ENCODE peak calls at places on chromosomes 12 and 14, in nine cellular contexts. One of them, this sample, is unnamed. For H3K27me3, the result is how much of the 10 kb centered on the place peaks cover.

GRCh38 chr12:86137936-86138335 is 118.3 kb downstream of the MGAT4C start:
- DNase-seq in thyroid gland: no peak
- DNase-seq in left ventricle myocardium inferior: no peak
- DNase-seq in cardiac muscle cell: peak
- DNase-seq in uterus: no peak
- DNase-seq in CD8-positive, alpha-beta T cell: no peak
- DNase-seq in right atrium auricular region: no peak
- DNase-seq in brain microvascular endothelial cell: peak
- DNase-seq in Peyer's patch: no peak
- DNase-seq in this sample: no peak

GRCh38 chr12:132560831-132561783 is 49.3 kb downstream of the LRCOL1 start:
- DNase-seq in right atrium auricular region: no peak
- DNase-seq in cardiac muscle cell: peak
- DNase-seq in Peyer's patch: peak
- DNase-seq in brain microvascular endothelial cell: peak
- DNase-seq in thyroid gland: peak
- DNase-seq in CD8-positive, alpha-beta T cell: peak
- DNase-seq in uterus: no peak
- DNase-seq in left ventricle myocardium inferior: peak
- DNase-seq in this sample: peak

GRCh38 chr12:74292351-74293194 is 245.1 kb upstream of the ATXN7L3B start:
- DNase-seq in CD8-positive, alpha-beta T cell: no peak
- DNase-seq in Peyer's patch: no peak
- DNase-seq in thyroid gland: no peak
- DNase-seq in left ventricle myocardium inferior: no peak
- DNase-seq in uterus: no peak
- DNase-seq in right atrium auricular region: no peak
- DNase-seq in cardiac muscle cell: peak
- DNase-seq in brain microvascular endothelial cell: no peak
- DNase-seq in this sample: no peak

GRCh38 chr14:90290612-90291011 is 34.3 kb downstream of the PSMC1 start:
- DNase-seq in brain microvascular endothelial cell: no peak
- DNase-seq in cardiac muscle cell: no peak
- DNase-seq in thyroid gland: no peak
- DNase-seq in left ventricle myocardium inferior: no peak
- DNase-seq in Peyer's patch: no peak
- DNase-seq in right atrium auricular region: peak
- DNase-seq in uterus: no peak
- DNase-seq in CD8-positive, alpha-beta T cell: no peak
- DNase-seq in this sample: no peak

GRCh38 chr12:52215587-52216031 is 17.4 kb upstream of the KRT7 start:
- DNase-seq in uterus: no peak
- DNase-seq in CD8-positive, alpha-beta T cell: no peak
- DNase-seq in cardiac muscle cell: peak
- DNase-seq in brain microvascular endothelial cell: peak
- DNase-seq in thyroid gland: peak
- DNase-seq in right atrium auricular region: no peak
- DNase-seq in left ventricle myocardium inferior: no peak
- DNase-seq in Peyer's patch: peak
- DNase-seq in this sample: no peak

GRCh38 chr12:26791328-26791791 is 41.6 kb downstream of the ITPR2 start:
- DNase-seq in cardiac muscle cell: peak
- DNase-seq in CD8-positive, alpha-beta T cell: no peak
- DNase-seq in thyroid gland: no peak
- DNase-seq in brain microvascular endothelial cell: no peak
- DNase-seq in uterus: no peak
- DNase-seq in Peyer's patch: no peak
- DNase-seq in right atrium auricular region: no peak
- DNase-seq in left ventricle myocardium inferior: no peak
- DNase-seq in this sample: no peak

GRCh38 chr14:100771121-100771800 is 44.6 kb downstream of the DLK1 start:
- DNase-seq in thyroid gland: no peak
- DNase-seq in left ventricle myocardium inferior: no peak
- DNase-seq in right atrium auricular region: no peak
- DNase-seq in brain microvascular endothelial cell: no peak
- DNase-seq in CD8-positive, alpha-beta T cell: no peak
- DNase-seq in uterus: no peak
- DNase-seq in cardiac muscle cell: no peak
- DNase-seq in Peyer's patch: no peak
- DNase-seq in this sample: no peak

GRCh38 chr12:104859144-104859543 is 98.9 kb downstream of the SLC41A2 start:
- DNase-seq in right atrium auricular region: no peak
- DNase-seq in uterus: no peak
- DNase-seq in CD8-positive, alpha-beta T cell: no peak
- DNase-seq in cardiac muscle cell: no peak
- DNase-seq in left ventricle myocardium inferior: no peak
- DNase-seq in thyroid gland: no peak
- DNase-seq in Peyer's patch: no peak
- DNase-seq in brain microvascular endothelial cell: no peak
- DNase-seq in this sample: no peak

GRCh38 chr12:52778833-52779232 is 1.7 kb upstream of the KRT76 start:
- DNase-seq in CD8-positive, alpha-beta T cell: no peak
- DNase-seq in uterus: no peak
- DNase-seq in left ventricle myocardium inferior: no peak
- DNase-seq in cardiac muscle cell: no peak
- DNase-seq in Peyer's patch: no peak
- DNase-seq in brain microvascular endothelial cell: no peak
- DNase-seq in thyroid gland: no peak
- DNase-seq in right atrium auricular region: no peak
- DNase-seq in this sample: no peak

GRCh38 chr12:20415641-20416040 is 47.3 kb downstream of the PDE3A start:
- DNase-seq in left ventricle myocardium inferior: peak
- DNase-seq in cardiac muscle cell: peak
- DNase-seq in CD8-positive, alpha-beta T cell: no peak
- DNase-seq in brain microvascular endothelial cell: peak
- DNase-seq in uterus: no peak
- DNase-seq in thyroid gland: no peak
- DNase-seq in Peyer's patch: no peak
- DNase-seq in right atrium auricular region: no peak
- DNase-seq in this sample: no peak

GRCh38 chr12:107776171-107776570 is 1.7 kb downstream of the ASCL4 start:
- DNase-seq in left ventricle myocardium inferior: no peak
- DNase-seq in thyroid gland: no peak
- DNase-seq in right atrium auricular region: no peak
- DNase-seq in brain microvascular endothelial cell: no peak
- DNase-seq in CD8-positive, alpha-beta T cell: no peak
- DNase-seq in uterus: no peak
- DNase-seq in Peyer's patch: no peak
- DNase-seq in cardiac muscle cell: no peak
- DNase-seq in this sample: no peak

GRCh38 chr14:68423686-68424085 is 369.2 kb downstream of the ZFP36L1 start:
- DNase-seq in brain microvascular endothelial cell: no peak
- DNase-seq in cardiac muscle cell: no peak
- DNase-seq in CD8-positive, alpha-beta T cell: no peak
- DNase-seq in Peyer's patch: no peak
- DNase-seq in thyroid gland: no peak
- DNase-seq in right atrium auricular region: no peak
- DNase-seq in uterus: no peak
- DNase-seq in left ventricle myocardium inferior: no peak
- DNase-seq in this sample: no peak

GRCh38 chr12:11727133-11727664 is 77.7 kb downstream of the ETV6 start:
- DNase-seq in Peyer's patch: no peak
- DNase-seq in right atrium auricular region: no peak
- DNase-seq in brain microvascular endothelial cell: no peak
- DNase-seq in cardiac muscle cell: no peak
- DNase-seq in uterus: no peak
- DNase-seq in CD8-positive, alpha-beta T cell: peak
- DNase-seq in thyroid gland: no peak
- DNase-seq in left ventricle myocardium inferior: no peak
- DNase-seq in this sample: peak

DNA sequence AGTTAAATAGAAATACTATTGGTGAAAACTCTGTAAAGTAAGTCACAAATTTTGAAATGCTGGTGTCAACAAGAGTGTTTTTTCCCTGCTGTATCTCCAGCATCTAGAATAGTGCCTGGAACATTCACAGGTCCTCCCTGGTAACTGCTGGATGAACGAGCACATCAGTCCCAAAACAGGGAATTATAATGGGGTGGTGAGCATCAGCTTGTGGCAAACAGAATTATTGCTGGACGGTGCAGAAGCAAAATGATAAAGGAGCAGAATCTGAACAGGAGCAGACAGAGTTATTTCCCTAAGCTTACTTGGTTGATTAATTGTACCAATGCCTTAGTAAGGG is 129.9 kb downstream of the GRIP1 start:
- DNase-seq in right atrium auricular region: no peak
- DNase-seq in cardiac muscle cell: no peak
- DNase-seq in CD8-positive, alpha-beta T cell: no peak
- DNase-seq in brain microvascular endothelial cell: no peak
- DNase-seq in Peyer's patch: no peak
- DNase-seq in thyroid gland: no peak
- DNase-seq in left ventricle myocardium inferior: no peak
- DNase-seq in uterus: no peak
- DNase-seq in this sample: no peak
- TF ChIP-seq CTCF in right atrium auricular region: peak
- TF ChIP-seq CTCF in cardiac muscle cell: peak
- TF ChIP-seq CTCF in CD8-positive, alpha-beta T cell: no peak
- TF ChIP-seq CTCF in brain microvascular endothelial cell: no peak
- TF ChIP-seq CTCF in Peyer's patch: no peak
- TF ChIP-seq CTCF in thyroid gland: no peak
- TF ChIP-seq CTCF in left ventricle myocardium inferior: no peak
- TF ChIP-seq CTCF in uterus: no peak
- TF ChIP-seq CTCF in this sample: no peak

GRCh38 chr14:76884853-76885276 is 58.7 kb downstream of the LRRC74A start:
- DNase-seq in cardiac muscle cell: no peak
- DNase-seq in thyroid gland: no peak
- DNase-seq in uterus: no peak
- DNase-seq in Peyer's patch: no peak
- DNase-seq in right atrium auricular region: peak
- DNase-seq in left ventricle myocardium inferior: peak
- DNase-seq in CD8-positive, alpha-beta T cell: no peak
- DNase-seq in brain microvascular endothelial cell: no peak
- DNase-seq in this sample: no peak
- H3K27ac ChIP-seq in cardiac muscle cell: no peak
- H3K27ac ChIP-seq in thyroid gland: peak
- H3K27ac ChIP-seq in uterus: peak
- H3K27ac ChIP-seq in Peyer's patch: no peak
- H3K27ac ChIP-seq in right atrium auricular region: peak
- H3K27ac ChIP-seq in left ventricle myocardium inferior: peak
- H3K27ac ChIP-seq in CD8-positive, alpha-beta T cell: no peak
- H3K27ac ChIP-seq in brain microvascular endothelial cell: no peak
- H3K27ac ChIP-seq in this sample: no peak

DNA sequence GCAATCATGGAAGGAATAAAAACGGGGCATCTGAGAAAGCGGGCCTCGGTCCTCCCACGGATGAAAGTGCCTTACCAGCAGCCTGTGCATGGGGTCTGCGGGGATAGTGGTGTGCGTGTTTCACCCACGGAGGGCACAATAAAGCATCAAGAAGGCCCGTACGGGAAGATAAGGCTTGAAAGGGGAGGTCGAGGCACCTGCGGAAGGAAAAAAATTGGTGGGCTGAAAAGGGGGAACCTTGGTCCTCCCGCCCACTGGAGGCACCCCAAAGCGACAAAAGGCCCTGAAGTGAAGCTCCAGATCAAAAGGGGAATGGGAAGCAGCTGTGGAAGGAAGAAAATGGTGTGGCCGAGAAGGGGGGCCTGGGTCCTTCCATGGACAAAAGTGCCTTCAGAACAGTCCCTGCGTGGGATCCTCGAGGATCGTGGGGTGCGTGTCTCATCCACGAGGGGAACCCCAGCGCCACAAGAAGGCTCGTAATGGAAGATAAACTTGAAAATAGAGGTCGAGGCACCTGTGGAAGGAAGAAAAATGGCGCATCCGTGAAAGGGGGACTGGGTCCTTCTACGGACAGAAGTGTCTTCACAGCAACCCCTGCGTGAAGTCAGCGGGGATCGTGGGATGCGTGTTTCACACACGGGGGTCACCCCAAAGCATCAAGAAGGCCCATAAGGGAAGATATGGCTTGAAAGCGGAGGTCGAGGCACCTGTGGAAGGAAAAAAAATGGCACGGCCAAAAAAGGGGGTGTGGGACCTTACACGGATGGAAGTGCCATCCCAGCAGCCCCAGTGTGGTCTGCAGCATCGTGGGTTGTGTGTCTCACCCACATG is 276.9 kb downstream of the ALG10 start:
- DNase-seq in thyroid gland: no peak
- DNase-seq in CD8-positive, alpha-beta T cell: no peak
- DNase-seq in left ventricle myocardium inferior: no peak
- DNase-seq in brain microvascular endothelial cell: no peak
- DNase-seq in uterus: no peak
- DNase-seq in cardiac muscle cell: no peak
- DNase-seq in Peyer's patch: no peak
- DNase-seq in right atrium auricular region: no peak
- DNase-seq in this sample: no peak
- H3K27me3 ChIP-seq in thyroid gland: under half
- H3K27me3 ChIP-seq in CD8-positive, alpha-beta T cell: under half
- H3K27me3 ChIP-seq in left ventricle myocardium inferior: under half
- H3K27me3 ChIP-seq in brain microvascular endothelial cell: under half
- H3K27me3 ChIP-seq in uterus: under half
- H3K27me3 ChIP-seq in cardiac muscle cell: under half
- H3K27me3 ChIP-seq in Peyer's patch: under half
- H3K27me3 ChIP-seq in right atrium auricular region: under half
- H3K27me3 ChIP-seq in this sample: under half

GRCh38 chr14:21524575-21525518 is 1.3 kb downstream of the SALL2 start:
- DNase-seq in left ventricle myocardium inferior: no peak
- DNase-seq in CD8-positive, alpha-beta T cell: no peak
- DNase-seq in right atrium auricular region: no peak
- DNase-seq in brain microvascular endothelial cell: no peak
- DNase-seq in Peyer's patch: no peak
- DNase-seq in uterus: no peak
- DNase-seq in cardiac muscle cell: no peak
- DNase-seq in thyroid gland: no peak
- DNase-seq in this sample: no peak

GRCh38 chr14:21526672-21527319 is 650 bp upstream of the SALL2 start:
- DNase-seq in Peyer's patch: no peak
- DNase-seq in left ventricle myocardium inferior: no peak
- DNase-seq in cardiac muscle cell: no peak
- DNase-seq in right atrium auricular region: no peak
- DNase-seq in brain microvascular endothelial cell: no peak
- DNase-seq in CD8-positive, alpha-beta T cell: no peak
- DNase-seq in thyroid gland: peak
- DNase-seq in uterus: no peak
- DNase-seq in this sample: no peak

GRCh38 chr14:21525995-21526671 is at the start of gene SALL2:
- DNase-seq in Peyer's patch: peak
- DNase-seq in right atrium auricular region: peak
- DNase-seq in brain microvascular endothelial cell: peak
- DNase-seq in cardiac muscle cell: peak
- DNase-seq in thyroid gland: peak
- DNase-seq in uterus: peak
- DNase-seq in CD8-positive, alpha-beta T cell: peak
- DNase-seq in left ventricle myocardium inferior: peak
- DNase-seq in this sample: peak

GRCh38 chr14:21527320-21527679 is 1.2 kb upstream of the SALL2 start:
- DNase-seq in left ventricle myocardium inferior: no peak
- DNase-seq in cardiac muscle cell: no peak
- DNase-seq in uterus: no peak
- DNase-seq in right atrium auricular region: no peak
- DNase-seq in Peyer's patch: no peak
- DNase-seq in CD8-positive, alpha-beta T cell: no peak
- DNase-seq in thyroid gland: no peak
- DNase-seq in brain microvascular endothelial cell: no peak
- DNase-seq in this sample: no peak

DNA sequence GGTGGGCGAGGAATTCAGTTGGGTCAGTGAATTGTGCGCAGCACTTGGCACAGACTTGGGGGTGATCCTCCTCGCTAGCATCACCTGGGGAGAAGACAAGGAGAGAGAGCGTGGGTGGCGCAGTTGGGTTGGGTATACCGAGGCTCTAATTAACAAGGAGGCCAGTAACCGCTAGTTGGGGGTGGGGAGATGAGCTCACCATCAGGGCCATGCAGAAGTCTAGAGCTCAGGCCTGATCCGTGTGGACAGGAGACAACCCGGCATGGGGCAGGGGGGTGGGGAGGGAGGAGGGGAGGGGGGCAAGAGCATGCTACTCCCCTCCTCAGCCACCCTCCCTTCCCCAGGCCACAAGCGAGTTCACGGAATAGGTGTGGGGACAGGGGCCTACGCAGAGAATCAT is 575 bp downstream of the SALL2 start:
- DNase-seq in brain microvascular endothelial cell: peak
- DNase-seq in right atrium auricular region: no peak
- DNase-seq in CD8-positive, alpha-beta T cell: no peak
- DNase-seq in uterus: peak
- DNase-seq in cardiac muscle cell: peak
- DNase-seq in thyroid gland: peak
- DNase-seq in left ventricle myocardium inferior: no peak
- DNase-seq in Peyer's patch: no peak
- DNase-seq in this sample: no peak
- TF ChIP-seq CTCF in brain microvascular endothelial cell: no peak
- TF ChIP-seq CTCF in right atrium auricular region: no peak
- TF ChIP-seq CTCF in CD8-positive, alpha-beta T cell: no peak
- TF ChIP-seq CTCF in uterus: no peak
- TF ChIP-seq CTCF in cardiac muscle cell: no peak
- TF ChIP-seq CTCF in thyroid gland: no peak
- TF ChIP-seq CTCF in left ventricle myocardium inferior: no peak
- TF ChIP-seq CTCF in Peyer's patch: no peak
- TF ChIP-seq CTCF in this sample: no peak

This sample was measured in CD4-positive, alpha-beta T cell.